ENCODE peak calls at places on chromosomes 16 and 17, in seven cellular contexts. D is NB4, K is stomach, Q is Peyer's patch, Y is H54, W is body of pancreas, T is lower leg skin. Z is an unnamed sample.

GRCh38 chr16:53094013-53094630 is 39.3 kb downstream of the CHD9 start:
- DNase-seq in D (peak), K (peak), Q (peak), Y (peak), W (peak), T (peak), Z (no peak)

GRCh38 chr16:27476240-27476639 is 73.5 kb downstream of the GTF3C1 start:
- DNase-seq in D (no peak), K (no peak), Q (no peak), Y (no peak), W (no peak), T (no peak), Z (no peak)

GRCh38 chr16:47888142-47888541 is 267.7 kb downstream of the ABCC12 start:
- DNase-seq in D (no peak), K (no peak), Q (no peak), Y (peak), W (no peak), T (no peak), Z (no peak)

GRCh38 chr17:75683467-75684041 is 16.4 kb downstream of the SAP30BP start:
- DNase-seq in D (peak), K (peak), Q (no peak), Y (peak), W (no peak), T (no peak), Z (no peak)

GRCh38 chr16:77298638-77299360 is 99.6 kb downstream of the SYCE1L start:
- DNase-seq in D (peak), K (no peak), Q (no peak), Y (no peak), W (no peak), T (peak), Z (no peak)

GRCh38 chr17:8091033-8091687 is 3.6 kb upstream of the ALOX12B start:
- DNase-seq in D (peak), K (no peak), Q (no peak), Y (no peak), W (no peak), T (no peak), Z (peak)

GRCh38 chr16:52863000-52863399 is 189.7 kb downstream of the CHD9NB start:
- DNase-seq in D (no peak), K (peak), Q (no peak), Y (no peak), W (no peak), T (no peak), Z (no peak)

GRCh38 chr17:39027037-39027436 is 59.8 kb upstream of the FBXO47 start:
- DNase-seq in D (no peak), K (peak), Q (peak), Y (peak), W (peak), T (peak), Z (peak)

GRCh38 chr17:72071330-72071729 is 49.5 kb upstream of the SOX9 start:
- DNase-seq in D (no peak), K (no peak), Q (no peak), Y (no peak), W (no peak), T (no peak), Z (no peak)

GRCh38 chr17:64638552-64639198 is 23.4 kb downstream of the SMURF2 start:
- DNase-seq in D (peak), K (no peak), Q (no peak), Y (no peak), W (no peak), T (no peak), Z (no peak)

GRCh38 chr17:72205357-72205756 is 84.5 kb downstream of the SOX9 start:
- DNase-seq in D (no peak), K (no peak), Q (no peak), Y (no peak), W (no peak), T (no peak), Z (no peak)

GRCh38 chr17:63279498-63280230 is 166.4 kb downstream of the CYB561 start:
- DNase-seq in D (no peak), K (no peak), Q (no peak), Y (no peak), W (no peak), T (no peak), Z (no peak)

GRCh38 chr16:1779741-1780676 is 2.4 kb downstream of the SPSB3 start:
- DNase-seq in D (no peak), K (no peak), Q (no peak), Y (no peak), W (no peak), T (no peak), Z (no peak)

GRCh38 chr17:14903810-14904209 is 361.3 kb downstream of the PMP22 start:
- DNase-seq in D (no peak), K (no peak), Q (no peak), Y (no peak), W (no peak), T (no peak), Z (no peak)

GRCh38 chr17:63275318-63275967 is 170.7 kb downstream of the CYB561 start:
- DNase-seq in D (peak), K (no peak), Q (no peak), Y (peak), W (no peak), T (no peak), Z (no peak)

GRCh38 chr17:72463287-72464102 is 342.7 kb downstream of the SOX9 start:
- DNase-seq in D (no peak), K (peak), Q (peak), Y (no peak), W (peak), T (no peak), Z (no peak)

GRCh38 chr16:2357331-2357730 is 16.8 kb upstream of the ABCA3 start:
- DNase-seq in D (no peak), K (no peak), Q (no peak), Y (no peak), W (no peak), T (no peak), Z (no peak)

GRCh38 chr16:9966569-9967157 is 215.6 kb downstream of the GRIN2A start:
- DNase-seq in D (peak), K (no peak), Q (no peak), Y (no peak), W (no peak), T (no peak), Z (no peak)

GRCh38 chr17:42000399-42001076 is 16.7 kb downstream of the DNAJC7 start:
- DNase-seq in D (no peak), K (no peak), Q (no peak), Y (no peak), W (no peak), T (no peak), Z (no peak)

GRCh38 chr17:30426292-30426691 is 47.6 kb downstream of the CPD start:
- DNase-seq in D (no peak), K (no peak), Q (no peak), Y (no peak), W (no peak), T (no peak), Z (no peak)

GRCh38 chr17:77160032-77160876 is 19.5 kb downstream of the SEC14L1 start:
- DNase-seq in D (no peak), K (no peak), Q (no peak), Y (no peak), W (no peak), T (no peak), Z (no peak)

GRCh38 chr17:79100405-79100804 is 25.8 kb downstream of the ENGASE start:
- DNase-seq in D (no peak), K (no peak), Q (no peak), Y (no peak), W (no peak), T (no peak), Z (no peak)

GRCh38 chr17:75090871-75091854 is 3.4 kb downstream of the SLC16A5 start:
- DNase-seq in D (no peak), K (peak), Q (peak), Y (no peak), W (no peak), T (no peak), Z (no peak)

GRCh38 chr17:35733366-35733765 is 1.9 kb downstream of the RASL10B start:
- DNase-seq in D (no peak), K (no peak), Q (no peak), Y (no peak), W (no peak), T (no peak), Z (no peak)

GRCh38 chr17:69820881-69821473 is 254.0 kb upstream of the KCNJ16 start:
- DNase-seq in D (no peak), K (no peak), Q (no peak), Y (no peak), W (no peak), T (no peak), Z (no peak)

GRCh38 chr17:39306509-39307212 is 80.9 kb upstream of the STAC2 start:
- DNase-seq in D (no peak), K (no peak), Q (no peak), Y (no peak), W (no peak), T (no peak), Z (no peak)

GRCh38 chr17:73267648-73268537 is 6.2 kb upstream of the CPSF4L start:
- DNase-seq in D (no peak), K (no peak), Q (no peak), Y (no peak), W (no peak), T (no peak), Z (no peak)

GRCh38 chr16:67284699-67285646 is 5.6 kb downstream of the PLEKHG4 start:
- DNase-seq in D (peak), K (peak), Q (peak), Y (peak), W (peak), T (no peak), Z (peak)

DNA sequence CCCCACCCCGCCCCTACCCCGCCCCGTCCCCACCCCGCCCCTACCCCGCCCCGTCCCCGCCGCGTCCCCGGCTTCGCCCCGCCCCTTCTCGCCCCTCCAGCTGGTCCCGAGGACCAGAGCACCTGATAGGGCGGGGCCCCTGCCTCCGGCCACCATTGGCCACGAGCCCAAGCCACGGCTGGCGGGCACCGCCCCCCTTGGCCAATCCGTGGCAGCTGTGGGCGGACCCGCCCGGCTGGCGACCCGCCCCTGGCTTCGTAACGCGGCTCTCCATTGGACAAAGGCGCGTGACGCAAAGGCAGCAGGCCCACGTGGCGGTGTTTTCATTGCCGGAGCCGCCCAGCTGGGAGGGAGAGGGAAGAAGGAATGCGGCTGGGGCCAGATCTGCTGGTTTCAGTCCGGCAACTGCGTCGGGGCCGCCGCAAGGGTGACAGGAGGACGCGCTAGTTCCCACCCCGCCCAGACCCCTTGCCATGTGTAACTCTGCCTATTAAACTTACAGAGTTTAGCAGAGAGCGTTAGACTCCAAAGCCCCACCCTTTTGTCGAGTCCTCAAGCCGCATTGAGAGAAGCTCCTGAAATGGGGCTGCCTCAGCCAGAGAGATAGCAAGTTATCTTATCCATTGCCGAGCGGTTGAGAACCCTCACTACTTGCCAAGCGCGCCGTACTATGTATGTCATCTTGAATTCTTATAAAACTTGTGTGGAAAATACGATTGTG is 403 bp upstream of the WIPI1 start:
- DNase-seq in D (peak), K (peak), Q (peak), Y (peak), W (peak), T (peak), Z (peak)
- TF ChIP-seq POLR2A in D (no peak), K (no peak), Q (peak), Y (no peak), W (peak), T (peak), Z (peak)

DNA sequence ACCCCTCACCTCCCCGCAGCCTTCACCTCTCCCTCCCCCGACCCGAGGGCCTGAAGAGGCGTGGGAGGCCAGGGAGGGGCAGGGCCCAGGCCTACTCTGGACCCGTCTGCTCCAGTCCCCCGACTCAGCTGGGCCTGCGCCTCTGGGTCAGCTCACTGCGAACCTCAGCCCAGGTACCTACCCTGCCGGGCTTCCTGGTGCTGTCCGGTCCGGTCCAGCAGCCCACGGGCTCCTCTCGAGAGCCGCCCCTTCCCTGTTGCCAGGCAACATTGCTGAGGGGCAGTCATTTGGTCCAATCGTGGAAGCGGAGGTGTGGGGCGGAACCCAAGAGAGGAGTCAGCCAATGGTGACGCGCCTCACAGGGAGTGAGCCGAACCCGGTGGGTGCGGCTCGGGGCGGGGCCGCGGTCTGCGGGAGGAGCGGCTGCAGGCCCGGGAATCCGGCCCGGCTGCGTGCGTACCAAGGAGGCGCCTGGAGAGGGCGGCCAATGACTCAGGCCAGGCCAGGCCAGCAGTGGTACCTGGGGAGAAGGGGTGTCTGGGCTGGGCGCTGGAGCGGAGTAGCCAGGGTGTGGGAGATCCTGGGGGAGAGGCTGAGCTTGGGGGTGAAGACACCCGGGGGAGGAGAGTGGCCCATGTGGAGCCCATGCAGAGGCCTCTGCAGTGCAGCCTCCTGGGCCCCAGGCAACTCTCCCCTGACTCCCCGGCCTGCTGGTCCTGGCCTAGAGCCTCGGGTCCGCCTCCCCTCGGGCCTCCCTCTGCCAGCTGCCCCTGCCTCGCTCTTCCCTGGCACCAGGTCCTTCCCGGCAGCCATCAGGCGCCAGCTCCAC is at the start of gene MEAK7:
- DNase-seq in D (peak), K (peak), Q (peak), Y (peak), W (peak), T (peak), Z (peak)
- TF ChIP-seq POLR2A in D (peak), K (no peak), Q (peak), Y (peak), W (peak), T (no peak), Z (no peak)

DNA sequence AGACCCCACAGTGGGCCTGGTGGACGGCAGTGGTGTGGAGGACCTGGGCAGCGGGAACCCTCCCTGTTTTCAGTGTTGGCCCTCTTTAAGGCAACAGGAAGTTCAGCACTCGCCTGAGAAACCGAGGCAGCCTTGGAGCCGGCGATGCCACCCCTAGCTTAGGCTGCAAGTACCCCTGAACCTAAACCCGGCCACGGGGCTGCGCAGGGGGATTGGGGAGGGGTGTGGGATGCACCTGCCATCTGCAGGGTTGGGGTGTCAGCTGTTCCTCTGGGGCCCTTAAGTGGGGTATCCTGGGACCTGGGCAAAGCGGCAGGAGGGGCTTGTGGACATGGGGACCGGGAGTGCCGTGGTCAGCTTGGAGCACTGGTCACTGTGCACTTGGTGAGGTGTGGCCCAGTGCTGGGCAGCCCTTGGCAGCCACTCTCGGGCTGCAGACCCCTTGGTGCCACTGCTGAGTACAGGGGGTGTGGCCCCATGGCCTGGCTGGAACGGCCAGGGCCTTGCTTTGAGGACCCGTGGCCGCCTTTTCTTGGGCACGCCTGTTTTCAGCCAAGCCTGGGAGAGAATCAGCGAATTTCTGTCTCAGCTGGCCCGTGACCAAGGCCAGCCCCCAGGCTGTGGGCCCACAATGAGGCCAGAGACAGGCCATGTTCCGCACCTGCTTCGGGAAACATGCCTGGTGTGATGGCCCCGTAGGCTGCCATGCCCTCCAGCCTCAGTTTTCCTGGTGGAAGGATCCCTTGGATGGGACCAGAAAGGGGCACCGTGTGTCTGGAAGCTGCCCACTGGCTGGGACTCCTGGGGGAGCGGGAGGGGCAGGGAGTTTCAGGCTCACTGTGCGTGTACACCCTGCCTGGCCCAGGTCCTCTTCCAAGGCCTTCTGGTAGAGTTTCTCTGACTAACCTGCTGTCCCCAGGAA is 4.1 kb upstream of the SLC25A10 start:
- DNase-seq in D (no peak), K (no peak), Q (no peak), Y (no peak), W (no peak), T (no peak), Z (no peak)
- TF ChIP-seq POLR2A in D (no peak), K (no peak), Q (no peak), Y (no peak), W (no peak), T (no peak), Z (peak)

GRCh38 chr16:404971-405486 is 3.3 kb downstream of the DECR2 start:
- DNase-seq in D (no peak), K (no peak), Q (no peak), Y (no peak), W (no peak), T (no peak), Z (no peak)
- TF ChIP-seq POLR2A in D (no peak), K (no peak), Q (no peak), Y (no peak), W (no peak), T (no peak), Z (no peak)

GRCh38 chr16:86509759-86510464 is 415 bp upstream of the FOXF1 start:
- DNase-seq in D (peak), K (peak), Q (no peak), Y (peak), W (no peak), T (no peak), Z (no peak)
- TF ChIP-seq POLR2A in D (no peak), K (no peak), Q (no peak), Y (no peak), W (peak), T (no peak), Z (no peak)

GRCh38 chr17:31496097-31496496 is 104.6 kb downstream of the RAB11FIP4 start:
- DNase-seq in D (no peak), K (no peak), Q (no peak), Y (no peak), W (no peak), T (no peak), Z (no peak)

GRCh38 chr17:31496601-31497000 is 105.1 kb downstream of the RAB11FIP4 start:
- DNase-seq in D (no peak), K (no peak), Q (no peak), Y (no peak), W (no peak), T (no peak), Z (no peak)

GRCh38 chr17:31493656-31494155 is 102.2 kb downstream of the RAB11FIP4 start:
- DNase-seq in D (no peak), K (no peak), Q (no peak), Y (no peak), W (no peak), T (no peak), Z (no peak)

GRCh38 chr17:31494259-31495048 is 103.0 kb downstream of the RAB11FIP4 start:
- DNase-seq in D (peak), K (peak), Q (no peak), Y (no peak), W (no peak), T (no peak), Z (peak)

DNA sequence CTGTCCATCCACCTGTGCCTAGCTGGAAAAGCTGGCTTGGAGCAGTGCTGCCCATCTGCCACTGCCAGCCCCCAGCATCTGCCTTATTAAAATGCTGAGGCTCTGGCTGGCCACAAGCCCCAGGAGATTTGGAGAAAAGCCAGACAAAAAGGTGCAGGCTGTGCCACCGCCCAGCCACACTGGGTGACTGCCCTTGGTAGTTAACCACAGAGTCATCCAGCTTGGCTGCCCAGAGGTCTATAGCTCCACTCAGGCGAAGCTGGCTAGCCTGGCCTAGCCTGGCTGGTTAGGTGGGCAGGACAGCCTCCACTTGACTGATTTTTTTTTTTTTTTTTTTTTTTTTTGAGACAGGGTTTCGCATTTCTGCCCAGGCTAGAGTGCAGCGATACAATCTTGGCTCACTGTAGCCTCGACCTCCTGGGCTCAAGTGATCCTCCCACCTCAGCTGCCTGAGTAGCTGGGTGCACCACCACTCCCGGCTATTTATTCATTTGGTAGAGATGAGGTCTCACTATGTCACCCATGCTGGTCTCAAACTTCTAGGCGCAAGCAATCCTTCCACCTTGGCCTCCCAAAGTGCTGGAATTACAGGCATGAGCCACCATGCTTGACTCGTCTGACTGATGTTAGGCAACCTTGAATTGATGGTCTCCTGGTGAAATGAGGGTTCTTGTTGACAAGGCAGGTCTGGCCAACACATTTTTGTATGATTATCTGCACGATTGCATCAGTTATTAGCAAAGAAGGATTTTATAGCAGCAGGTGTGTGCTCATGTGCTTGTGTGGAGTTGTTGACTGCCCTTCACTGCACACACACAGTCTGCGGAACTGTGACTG is 103.8 kb downstream of the RAB11FIP4 start:
- DNase-seq in D (peak), K (peak), Q (no peak), Y (no peak), W (peak), T (no peak), Z (no peak)
- TF ChIP-seq POLR2A in D (no peak), K (no peak), Q (no peak), Y (no peak), W (no peak), T (no peak), Z (no peak)

GRCh38 chr17:59527931-59528330 is 37.5 kb upstream of the DHX40 start:
- DNase-seq in D (no peak), K (no peak), Q (no peak), Y (no peak), W (no peak), T (no peak), Z (no peak)
- TF ChIP-seq POLR2A in D (no peak), K (no peak), Q (no peak), Y (no peak), W (no peak), T (no peak), Z (no peak)

GRCh38 chr17:1108810-1109605 is 70.8 kb downstream of the ABR start:
- DNase-seq in D (peak), K (peak), Q (peak), Y (no peak), W (peak), T (no peak), Z (peak)
- TF ChIP-seq POLR2A in D (peak), K (no peak), Q (peak), Y (peak), W (peak), T (no peak), Z (no peak)

Z was measured in GM12891.